ENCODE peak calls at places on chromosomes 12 and 14, in six cellular contexts. One of them, this sample, is unnamed.

GRCh38 chr14:93941293-93941910 is 14.3 kb downstream of the FAM181A start:
- DNase-seq in endothelial cell of umbilical vein: no peak
- DNase-seq in HepG2: no peak
- DNase-seq in A549: no peak
- DNase-seq in GM12878: no peak
- DNase-seq in K562: no peak
- DNase-seq in this sample: no peak

GRCh38 chr12:2958432-2959193 is 584 bp upstream of the TEAD4 start:
- DNase-seq in GM12878: no peak
- DNase-seq in endothelial cell of umbilical vein: peak
- DNase-seq in HepG2: peak
- DNase-seq in K562: peak
- DNase-seq in A549: peak
- DNase-seq in this sample: no peak

GRCh38 chr14:97687944-97688625 is 890.9 kb downstream of the VRK1 start:
- DNase-seq in endothelial cell of umbilical vein: no peak
- DNase-seq in HepG2: no peak
- DNase-seq in GM12878: no peak
- DNase-seq in K562: no peak
- DNase-seq in A549: no peak
- DNase-seq in this sample: no peak

GRCh38 chr12:11186837-11187236 is at the start of gene TAS2R42:
- DNase-seq in GM12878: no peak
- DNase-seq in A549: no peak
- DNase-seq in HepG2: no peak
- DNase-seq in endothelial cell of umbilical vein: no peak
- DNase-seq in K562: no peak
- DNase-seq in this sample: no peak

GRCh38 chr12:124675881-124676688 is 108.7 kb upstream of the NCOR2 start:
- DNase-seq in K562: no peak
- DNase-seq in endothelial cell of umbilical vein: no peak
- DNase-seq in A549: no peak
- DNase-seq in GM12878: no peak
- DNase-seq in HepG2: no peak
- DNase-seq in this sample: peak

GRCh38 chr12:57736743-57737466 is 1.6 kb downstream of the AGAP2 start:
- DNase-seq in endothelial cell of umbilical vein: no peak
- DNase-seq in HepG2: no peak
- DNase-seq in GM12878: no peak
- DNase-seq in A549: no peak
- DNase-seq in K562: no peak
- DNase-seq in this sample: no peak

GRCh38 chr14:83940253-83940652 is 1589.7 kb upstream of the FLRT2 start:
- DNase-seq in GM12878: no peak
- DNase-seq in K562: no peak
- DNase-seq in endothelial cell of umbilical vein: peak
- DNase-seq in HepG2: no peak
- DNase-seq in A549: no peak
- DNase-seq in this sample: no peak

GRCh38 chr12:89082354-89082753 is 269.9 kb downstream of the DUSP6 start:
- DNase-seq in endothelial cell of umbilical vein: peak
- DNase-seq in K562: no peak
- DNase-seq in A549: no peak
- DNase-seq in GM12878: no peak
- DNase-seq in HepG2: no peak
- DNase-seq in this sample: no peak

GRCh38 chr14:97107760-97108159 is 310.6 kb downstream of the VRK1 start:
- DNase-seq in K562: no peak
- DNase-seq in HepG2: no peak
- DNase-seq in GM12878: no peak
- DNase-seq in endothelial cell of umbilical vein: no peak
- DNase-seq in A549: no peak
- DNase-seq in this sample: no peak

GRCh38 chr14:65095633-65096205 is 6.6 kb downstream of the MAX start:
- DNase-seq in GM12878: no peak
- DNase-seq in HepG2: no peak
- DNase-seq in K562: no peak
- DNase-seq in endothelial cell of umbilical vein: peak
- DNase-seq in A549: no peak
- DNase-seq in this sample: no peak

GRCh38 chr12:88624911-88625310 is 44.6 kb upstream of the KITLG start:
- DNase-seq in HepG2: no peak
- DNase-seq in GM12878: no peak
- DNase-seq in K562: no peak
- DNase-seq in endothelial cell of umbilical vein: no peak
- DNase-seq in A549: no peak
- DNase-seq in this sample: no peak

GRCh38 chr12:88924162-88924561 is 343.9 kb upstream of the KITLG start:
- DNase-seq in HepG2: no peak
- DNase-seq in A549: no peak
- DNase-seq in K562: no peak
- DNase-seq in endothelial cell of umbilical vein: no peak
- DNase-seq in GM12878: no peak
- DNase-seq in this sample: peak

GRCh38 chr12:57173089-57173488 is 25.7 kb upstream of the LRP1-AS start:
- DNase-seq in HepG2: peak
- DNase-seq in A549: peak
- DNase-seq in K562: peak
- DNase-seq in GM12878: no peak
- DNase-seq in endothelial cell of umbilical vein: peak
- DNase-seq in this sample: peak

GRCh38 chr14:99342906-99343305 is 70.9 kb upstream of the BCL11B start:
- DNase-seq in A549: no peak
- DNase-seq in endothelial cell of umbilical vein: no peak
- DNase-seq in HepG2: no peak
- DNase-seq in K562: no peak
- DNase-seq in GM12878: no peak
- DNase-seq in this sample: no peak

GRCh38 chr12:43696154-43696553 is 62.4 kb downstream of the PUS7L start:
- DNase-seq in K562: peak
- DNase-seq in HepG2: no peak
- DNase-seq in endothelial cell of umbilical vein: no peak
- DNase-seq in GM12878: no peak
- DNase-seq in A549: no peak
- DNase-seq in this sample: no peak

GRCh38 chr14:69648480-69649414 is 37.4 kb downstream of the SUSD6 start:
- DNase-seq in A549: peak
- DNase-seq in HepG2: peak
- DNase-seq in GM12878: peak
- DNase-seq in K562: no peak
- DNase-seq in endothelial cell of umbilical vein: peak
- DNase-seq in this sample: no peak

GRCh38 chr12:49131051-49131972 is at the start of gene TUBA1B:
- DNase-seq in HepG2: peak
- DNase-seq in GM12878: peak
- DNase-seq in A549: peak
- DNase-seq in endothelial cell of umbilical vein: peak
- DNase-seq in K562: peak
- DNase-seq in this sample: peak

GRCh38 chr12:51517800-51518199 is 73.2 kb upstream of the SCN8A start:
- DNase-seq in HepG2: peak
- DNase-seq in endothelial cell of umbilical vein: no peak
- DNase-seq in GM12878: no peak
- DNase-seq in K562: no peak
- DNase-seq in A549: no peak
- DNase-seq in this sample: no peak
- TF ChIP-seq CTCF in HepG2: peak
- TF ChIP-seq CTCF in endothelial cell of umbilical vein: no peak
- TF ChIP-seq CTCF in GM12878: no peak
- TF ChIP-seq CTCF in K562: peak
- TF ChIP-seq CTCF in A549: no peak
- TF ChIP-seq CTCF in this sample: no peak

GRCh38 chr12:104285740-104286537 is 17.6 kb upstream of the EID3 start:
- DNase-seq in HepG2: no peak
- DNase-seq in K562: no peak
- DNase-seq in A549: no peak
- DNase-seq in endothelial cell of umbilical vein: peak
- DNase-seq in GM12878: no peak
- DNase-seq in this sample: no peak
- TF ChIP-seq MYC in HepG2: no peak
- TF ChIP-seq MYC in K562: no peak
- TF ChIP-seq MYC in A549: no peak
- TF ChIP-seq MYC in endothelial cell of umbilical vein: no peak
- TF ChIP-seq MYC in GM12878: no peak
- TF ChIP-seq MYC in this sample: no peak

GRCh38 chr14:54902521-54903420 is at the start of gene GCH1:
- DNase-seq in A549: peak
- DNase-seq in K562: peak
- DNase-seq in HepG2: peak
- DNase-seq in endothelial cell of umbilical vein: peak
- DNase-seq in GM12878: no peak
- DNase-seq in this sample: peak
- TF ChIP-seq POLR2A in A549: peak
- TF ChIP-seq POLR2A in K562: peak
- TF ChIP-seq POLR2A in HepG2: peak
- TF ChIP-seq POLR2A in endothelial cell of umbilical vein: peak
- TF ChIP-seq POLR2A in GM12878: peak
- TF ChIP-seq POLR2A in this sample: peak

GRCh38 chr14:29518335-29518734 is 409.3 kb downstream of the PRKD1 start:
- DNase-seq in K562: no peak
- DNase-seq in endothelial cell of umbilical vein: peak
- DNase-seq in A549: no peak
- DNase-seq in GM12878: no peak
- DNase-seq in HepG2: no peak
- DNase-seq in this sample: no peak
- TF ChIP-seq CTCF in K562: no peak
- TF ChIP-seq CTCF in endothelial cell of umbilical vein: no peak
- TF ChIP-seq CTCF in A549: no peak
- TF ChIP-seq CTCF in GM12878: no peak
- TF ChIP-seq CTCF in HepG2: no peak
- TF ChIP-seq CTCF in this sample: no peak

GRCh38 chr12:53954694-53955035 is at the start of gene HOXC12:
- DNase-seq in HepG2: no peak
- DNase-seq in GM12878: no peak
- DNase-seq in K562: no peak
- DNase-seq in A549: no peak
- DNase-seq in endothelial cell of umbilical vein: no peak
- DNase-seq in this sample: no peak
- TF ChIP-seq MYC in HepG2: no peak
- TF ChIP-seq MYC in GM12878: no peak
- TF ChIP-seq MYC in K562: no peak
- TF ChIP-seq MYC in A549: no peak
- TF ChIP-seq MYC in endothelial cell of umbilical vein: no peak
- TF ChIP-seq MYC in this sample: no peak

GRCh38 chr12:105759172-105759571 is 379.6 kb downstream of the NUAK1 start:
- DNase-seq in HepG2: no peak
- DNase-seq in endothelial cell of umbilical vein: no peak
- DNase-seq in K562: no peak
- DNase-seq in GM12878: no peak
- DNase-seq in A549: no peak
- DNase-seq in this sample: no peak

GRCh38 chr12:105761075-105761474 is 377.7 kb downstream of the NUAK1 start:
- DNase-seq in A549: no peak
- DNase-seq in HepG2: no peak
- DNase-seq in K562: no peak
- DNase-seq in endothelial cell of umbilical vein: peak
- DNase-seq in GM12878: no peak
- DNase-seq in this sample: no peak

GRCh38 chr12:105766029-105766428 is 372.7 kb downstream of the NUAK1 start:
- DNase-seq in GM12878: no peak
- DNase-seq in HepG2: no peak
- DNase-seq in endothelial cell of umbilical vein: no peak
- DNase-seq in A549: no peak
- DNase-seq in K562: no peak
- DNase-seq in this sample: no peak

GRCh38 chr12:105765053-105766019 is 373.4 kb downstream of the NUAK1 start:
- DNase-seq in K562: no peak
- DNase-seq in HepG2: no peak
- DNase-seq in GM12878: peak
- DNase-seq in endothelial cell of umbilical vein: no peak
- DNase-seq in A549: no peak
- DNase-seq in this sample: no peak

GRCh38 chr12:105764216-105764835 is 374.4 kb downstream of the NUAK1 start:
- DNase-seq in HepG2: no peak
- DNase-seq in GM12878: no peak
- DNase-seq in K562: no peak
- DNase-seq in A549: no peak
- DNase-seq in endothelial cell of umbilical vein: no peak
- DNase-seq in this sample: no peak
- TF ChIP-seq POLR2A in HepG2: no peak
- TF ChIP-seq POLR2A in GM12878: no peak
- TF ChIP-seq POLR2A in K562: no peak
- TF ChIP-seq POLR2A in A549: no peak
- TF ChIP-seq POLR2A in endothelial cell of umbilical vein: no peak
- TF ChIP-seq POLR2A in this sample: no peak

GRCh38 chr12:5556033-5556614 is 124.2 kb downstream of the NTF3 start:
- DNase-seq in HepG2: no peak
- DNase-seq in A549: peak
- DNase-seq in endothelial cell of umbilical vein: no peak
- DNase-seq in K562: peak
- DNase-seq in GM12878: no peak
- DNase-seq in this sample: peak
- TF ChIP-seq CTCF in HepG2: peak
- TF ChIP-seq CTCF in A549: peak
- TF ChIP-seq CTCF in endothelial cell of umbilical vein: peak
- TF ChIP-seq CTCF in K562: peak
- TF ChIP-seq CTCF in GM12878: peak
- TF ChIP-seq CTCF in this sample: peak

GRCh38 chr14:32201196-32201815 is 539 bp upstream of the RNU6-7 start:
- DNase-seq in A549: peak
- DNase-seq in endothelial cell of umbilical vein: peak
- DNase-seq in K562: peak
- DNase-seq in HepG2: peak
- DNase-seq in GM12878: no peak
- DNase-seq in this sample: peak

GRCh38 chr14:32202941-32203882 is at the start of gene RNU6-8:
- DNase-seq in GM12878: peak
- DNase-seq in K562: peak
- DNase-seq in HepG2: peak
- DNase-seq in A549: peak
- DNase-seq in endothelial cell of umbilical vein: peak
- DNase-seq in this sample: peak

GRCh38 chr14:32202468-32202865 is 602 bp downstream of the RNU6-8 start:
- DNase-seq in endothelial cell of umbilical vein: peak
- DNase-seq in A549: no peak
- DNase-seq in K562: no peak
- DNase-seq in HepG2: peak
- DNase-seq in GM12878: no peak
- DNase-seq in this sample: peak

GRCh38 chr14:32200368-32201195 is 1.3 kb upstream of the RNU6-7 start:
- DNase-seq in HepG2: no peak
- DNase-seq in endothelial cell of umbilical vein: no peak
- DNase-seq in K562: no peak
- DNase-seq in GM12878: no peak
- DNase-seq in A549: no peak
- DNase-seq in this sample: peak

DNA sequence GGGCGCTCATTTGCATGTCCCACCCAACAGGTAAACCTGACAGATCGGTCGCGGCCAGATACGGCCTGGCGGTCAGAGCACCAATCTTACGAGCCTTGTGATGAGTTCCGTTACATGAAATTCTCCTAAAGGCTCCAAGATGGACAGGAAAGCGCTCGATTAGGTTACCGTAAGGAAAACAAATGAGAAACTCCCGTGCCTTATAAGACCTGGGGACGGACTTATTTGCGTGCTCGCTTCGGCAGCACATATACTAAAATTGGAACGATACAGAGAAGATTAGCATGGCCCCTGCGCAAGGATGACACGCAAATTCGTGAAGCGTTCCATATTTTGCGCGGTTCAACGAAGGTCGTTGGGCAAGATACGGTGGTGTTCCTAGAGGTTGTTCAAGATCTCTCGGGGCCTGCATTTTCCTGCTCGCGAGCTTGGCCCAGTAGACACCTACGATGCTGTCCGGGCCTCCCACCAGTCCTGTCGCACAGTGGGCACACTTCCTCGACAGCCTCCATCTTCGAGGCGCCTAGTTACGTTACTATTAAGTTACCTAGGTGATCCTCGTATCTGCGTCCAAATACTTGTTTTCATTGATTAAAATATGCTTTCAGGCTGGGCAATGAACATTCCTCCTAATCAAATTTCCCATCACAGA is at the start of gene RNU6-7:
- DNase-seq in A549: no peak
- DNase-seq in GM12878: no peak
- DNase-seq in endothelial cell of umbilical vein: no peak
- DNase-seq in K562: no peak
- DNase-seq in HepG2: peak
- DNase-seq in this sample: peak
- TF ChIP-seq MYC in A549: no peak
- TF ChIP-seq MYC in GM12878: no peak
- TF ChIP-seq MYC in endothelial cell of umbilical vein: no peak
- TF ChIP-seq MYC in K562: no peak
- TF ChIP-seq MYC in HepG2: no peak
- TF ChIP-seq MYC in this sample: no peak

This sample was measured in NB4.